ENCODE peak calls at places on chromosomes 11 and 22, in seven cellular contexts. A, R, V, P, G, L and N are unnamed samples.

GRCh38 chr11:81870066-81870412 is 863.6 kb downstream of the FAM181B start:
- DNase-seq in A (no peak), R (no peak), V (no peak), P (no peak), G (peak), L (no peak), N (no peak)

GRCh38 chr11:93988455-93988854 is 32.7 kb upstream of the HEPHL1 start:
- DNase-seq in A (no peak), R (no peak), V (no peak), P (no peak), G (no peak), L (no peak), N (no peak)

GRCh38 chr11:9789919-9790318 is 126.0 kb downstream of the SWAP70 start:
- DNase-seq in A (no peak), R (no peak), V (no peak), P (no peak), G (no peak), L (no peak), N (no peak)

GRCh38 chr22:34036936-34037335 is 116.7 kb upstream of the LARGE1 start:
- DNase-seq in A (no peak), R (no peak), V (no peak), P (no peak), G (no peak), L (peak), N (peak)

GRCh38 chr22:34950480-34950879 is 115.5 kb upstream of the ISX start:
- DNase-seq in A (no peak), R (no peak), V (no peak), P (no peak), G (no peak), L (no peak), N (no peak)

GRCh38 chr11:78039919-78040671 is 17.0 kb upstream of the KCTD14 start:
- DNase-seq in A (peak), R (peak), V (peak), P (peak), G (peak), L (peak), N (peak)

GRCh38 chr11:94128171-94128745 is 383 bp upstream of the PANX1 start:
- DNase-seq in A (no peak), R (peak), V (no peak), P (no peak), G (no peak), L (peak), N (no peak)

GRCh38 chr11:67355794-67356550 is 2.6 kb upstream of the POLD4 start:
- DNase-seq in A (no peak), R (peak), V (no peak), P (no peak), G (no peak), L (no peak), N (no peak)

GRCh38 chr11:112844530-112844929 is 116.7 kb upstream of the NCAM1 start:
- DNase-seq in A (no peak), R (no peak), V (no peak), P (no peak), G (peak), L (no peak), N (no peak)

GRCh38 chr11:70544774-70545625 is 146.7 kb downstream of the CTTN start:
- DNase-seq in A (no peak), R (no peak), V (no peak), P (no peak), G (peak), L (no peak), N (no peak)

GRCh38 chr11:44066732-44067131 is 662 bp downstream of the ACCS start:
- DNase-seq in A (no peak), R (peak), V (no peak), P (peak), G (peak), L (no peak), N (no peak)

GRCh38 chr11:79173615-79174014 is 267.2 kb downstream of the TENM4 start:
- DNase-seq in A (no peak), R (no peak), V (no peak), P (no peak), G (peak), L (no peak), N (no peak)

GRCh38 chr11:108709741-108710140 is 44.9 kb downstream of the DDX10 start:
- DNase-seq in A (no peak), R (no peak), V (no peak), P (no peak), G (no peak), L (no peak), N (no peak)

GRCh38 chr11:91373497-91373896 is 851.1 kb upstream of the FAT3 start:
- DNase-seq in A (no peak), R (no peak), V (no peak), P (no peak), G (no peak), L (no peak), N (no peak)

GRCh38 chr22:47967841-47968240 is 1205.4 kb downstream of the TBC1D22A start:
- DNase-seq in A (no peak), R (no peak), V (no peak), P (no peak), G (no peak), L (no peak), N (no peak)

GRCh38 chr11:106086850-106087249 is 9.4 kb downstream of the AASDHPPT start:
- DNase-seq in A (no peak), R (no peak), V (no peak), P (no peak), G (no peak), L (no peak), N (no peak)

GRCh38 chr22:45268958-45269844 is 15.5 kb upstream of the UPK3A start:
- DNase-seq in A (no peak), R (peak), V (peak), P (peak), G (no peak), L (peak), N (peak)

GRCh38 chr11:126607374-126607773 is 251.9 kb downstream of the ST3GAL4 start:
- DNase-seq in A (no peak), R (peak), V (no peak), P (peak), G (peak), L (peak), N (peak)

GRCh38 chr11:116960916-116961315 is 123.5 kb upstream of the APOA1 start:
- DNase-seq in A (no peak), R (no peak), V (no peak), P (peak), G (peak), L (no peak), N (no peak)

GRCh38 chr11:88320149-88320559 is 17.4 kb downstream of the CTSC start:
- DNase-seq in A (no peak), R (no peak), V (no peak), P (peak), G (peak), L (no peak), N (no peak)

GRCh38 chr22:26667140-26667539 is 9.8 kb downstream of the MIAT start:
- DNase-seq in A (no peak), R (no peak), V (no peak), P (no peak), G (no peak), L (no peak), N (no peak)

GRCh38 chr11:2558861-2559526 is 114.2 kb downstream of the KCNQ1 start:
- DNase-seq in A (no peak), R (no peak), V (no peak), P (no peak), G (no peak), L (no peak), N (no peak)

GRCh38 chr11:61972796-61973602 is 5.6 kb upstream of the FTH1 start:
- DNase-seq in A (no peak), R (peak), V (no peak), P (peak), G (no peak), L (peak), N (no peak)

GRCh38 chr11:15913261-15913660 is 443.1 kb downstream of the SOX6 start:
- DNase-seq in A (no peak), R (no peak), V (no peak), P (no peak), G (no peak), L (no peak), N (no peak)

GRCh38 chr22:36954251-36955014 is 41.0 kb downstream of the CSF2RB start:
- DNase-seq in A (no peak), R (no peak), V (no peak), P (no peak), G (no peak), L (peak), N (no peak)

GRCh38 chr11:69005183-69005630 is 7.8 kb downstream of the MRGPRF start:
- DNase-seq in A (no peak), R (no peak), V (no peak), P (no peak), G (no peak), L (no peak), N (no peak)

GRCh38 chr22:45731798-45732495 is 60.3 kb downstream of the ATXN10 start:
- DNase-seq in A (no peak), R (no peak), V (no peak), P (peak), G (peak), L (peak), N (no peak)